ENCODE peak calls at places on chromosomes 7 and 10, in seven cellular contexts. A is adrenal gland, U is fibroblast of mammary gland, V is T-helper 2 cell, Y is HTR-8/SVneo, D is HEK293T, O is A172. R is an unnamed sample.

GRCh38 chr10:62380002-62380401 is 5.8 kb downstream of the ZNF365 start:
- DNase-seq in D (no peak), A (no peak), Y (peak), O (peak), U (peak), V (no peak), R (no peak)

GRCh38 chr10:9869185-9869584 is 1148.5 kb upstream of the CELF2 start:
- DNase-seq in A (no peak), U (no peak), V (no peak), O (no peak), D (no peak), Y (no peak), R (no peak)

GRCh38 chr7:150950496-150951180 is 27.5 kb downstream of the KCNH2 start:
- DNase-seq in A (peak), D (no peak), Y (no peak), U (no peak), O (no peak), V (no peak), R (no peak)

GRCh38 chr10:50033481-50033880 is 34.3 kb upstream of the WASHC2A start:
- DNase-seq in U (peak), O (no peak), D (no peak), A (no peak), Y (no peak), V (no peak), R (no peak)

GRCh38 chr7:23184709-23185354 is 3.0 kb downstream of the NUP42 start:
- DNase-seq in A (peak), U (peak), V (no peak), O (peak), Y (peak), D (peak), R (peak)

GRCh38 chr10:60446855-60447254 is 57.2 kb upstream of the ANK3 start:
- DNase-seq in D (no peak), A (no peak), V (no peak), U (no peak), Y (no peak), O (peak), R (peak)

GRCh38 chr10:132643709-132644543 is 106.3 kb downstream of the INPP5A start:
- DNase-seq in Y (no peak), U (no peak), V (no peak), D (no peak), O (no peak), A (no peak), R (no peak)

GRCh38 chr10:86033581-86033980 is 333.0 kb downstream of the GRID1 start:
- DNase-seq in A (peak), D (no peak), V (no peak), Y (no peak), O (no peak), U (no peak), R (no peak)

GRCh38 chr10:653991-654646 is 35.3 kb downstream of the DIP2C start:
- DNase-seq in A (peak), D (no peak), U (no peak), O (no peak), V (no peak), Y (no peak), R (no peak)

GRCh38 chr7:25311346-25311745 is 83.1 kb upstream of the NPVF start:
- DNase-seq in D (no peak), O (no peak), U (no peak), V (no peak), A (no peak), Y (no peak), R (no peak)

GRCh38 chr7:27212587-27213149 is 12.8 kb upstream of the HOXA13 start:
- DNase-seq in A (no peak), Y (no peak), U (no peak), V (no peak), O (no peak), D (no peak), R (no peak)

GRCh38 chr7:584122-584465 is 64.4 kb upstream of the PDGFA start:
- DNase-seq in O (peak), U (no peak), Y (no peak), A (no peak), D (no peak), V (peak), R (no peak)

GRCh38 chr10:95480102-95480900 is 80.9 kb downstream of the SORBS1 start:
- DNase-seq in D (no peak), U (peak), Y (no peak), V (no peak), O (no peak), A (peak), R (no peak)

GRCh38 chr10:70477661-70478162 is 855 bp upstream of the PALD1 start:
- DNase-seq in D (no peak), A (no peak), Y (no peak), V (peak), U (no peak), O (peak), R (peak)